ENCODE peak calls at places on chromosomes 7 and 10, in eight cellular contexts. F is DMS79, B is NCI-H1092, V is NCI-H774, O is cardiac muscle cell, K is thoracic aorta, C is Right ventricle myocardium inferior, J is germinal center. U is an unnamed sample.

GRCh38 chr10:86264481-86265231 is 101.9 kb downstream of the GRID1 start:
- DNase-seq in F (no peak), B (no peak), V (no peak), O (no peak), K (no peak), C (no peak), J (no peak), U (no peak)

GRCh38 chr10:124740374-124741280 is 3.6 kb downstream of the FAM53B start:
- DNase-seq in F (no peak), B (no peak), V (no peak), O (no peak), K (no peak), C (peak), J (peak), U (no peak)

GRCh38 chr10:44993226-44993921 is 7.3 kb upstream of the ZNF22 start:
- DNase-seq in F (no peak), B (no peak), V (peak), O (no peak), K (no peak), C (peak), J (no peak), U (peak)

GRCh38 chr7:75948179-75948578 is 33.2 kb downstream of the POR start:
- DNase-seq in F (no peak), B (no peak), V (no peak), O (no peak), K (no peak), C (no peak), J (no peak), U (no peak)

GRCh38 chr7:23350466-23350865 is 51.3 kb downstream of the MALSU1 start:
- DNase-seq in F (no peak), B (no peak), V (no peak), O (no peak), K (no peak), C (no peak), J (no peak), U (no peak)

GRCh38 chr10:101260764-101261341 is 31.6 kb upstream of the LBX1 start:
- DNase-seq in F (no peak), B (no peak), V (no peak), O (no peak), K (no peak), C (no peak), J (no peak), U (peak)

GRCh38 chr7:4650471-4651047 is 31.5 kb upstream of the FOXK1 start:
- DNase-seq in F (no peak), B (no peak), V (no peak), O (no peak), K (no peak), C (no peak), J (no peak), U (no peak)

GRCh38 chr10:3226960-3227724 is 54.6 kb upstream of the PITRM1 start:
- DNase-seq in F (no peak), B (no peak), V (no peak), O (no peak), K (no peak), C (no peak), J (no peak), U (no peak)

GRCh38 chr7:105015631-105015965 is 1.6 kb downstream of the KMT2E start:
- DNase-seq in F (peak), B (peak), V (no peak), O (peak), K (no peak), C (no peak), J (peak), U (no peak)

GRCh38 chr10:132096223-132096622 is 30.5 kb downstream of the JAKMIP3 start:
- DNase-seq in F (no peak), B (no peak), V (no peak), O (no peak), K (no peak), C (no peak), J (no peak), U (no peak)

GRCh38 chr7:44247868-44248651 is 47.3 kb downstream of the YKT6 start:
- DNase-seq in F (no peak), B (no peak), V (no peak), O (no peak), K (no peak), C (no peak), J (no peak), U (no peak)

GRCh38 chr7:30182186-30182585 is 47.4 kb downstream of the MTURN start:
- DNase-seq in F (no peak), B (no peak), V (no peak), O (no peak), K (peak), C (no peak), J (no peak), U (no peak)

GRCh38 chr10:69362471-69362954 is 54.2 kb downstream of the TACR2 start:
- DNase-seq in F (no peak), B (no peak), V (no peak), O (no peak), K (peak), C (peak), J (no peak), U (no peak)

GRCh38 chr7:96407427-96407826 is 85.5 kb upstream of the SLC25A13 start:
- DNase-seq in F (no peak), B (no peak), V (no peak), O (no peak), K (no peak), C (no peak), J (no peak), U (no peak)

GRCh38 chr10:11896549-11897200 is 73.5 kb downstream of the PROSER2 start:
- DNase-seq in F (no peak), B (no peak), V (no peak), O (no peak), K (no peak), C (no peak), J (no peak), U (no peak)

GRCh38 chr10:75203724-75204123 is 6.9 kb upstream of the VDAC2 start:
- DNase-seq in F (no peak), B (no peak), V (no peak), O (no peak), K (no peak), C (no peak), J (no peak), U (no peak)

GRCh38 chr7:151454932-151455530 is 15.1 kb upstream of the CRYGN start:
- DNase-seq in F (no peak), B (no peak), V (no peak), O (no peak), K (no peak), C (no peak), J (no peak), U (no peak)

GRCh38 chr7:150811-151221 is 41.6 kb upstream of the FAM20C start:
- DNase-seq in F (no peak), B (no peak), V (no peak), O (no peak), K (no peak), C (peak), J (no peak), U (no peak)

GRCh38 chr7:128701062-128701785 is 29.1 kb downstream of the GARIN1A start:
- DNase-seq in F (no peak), B (no peak), V (no peak), O (no peak), K (no peak), C (no peak), J (no peak), U (no peak)

GRCh38 chr7:38512704-38513103 is 118.5 kb downstream of the AMPH start:
- DNase-seq in F (no peak), B (no peak), V (no peak), O (peak), K (no peak), C (no peak), J (no peak), U (no peak)

GRCh38 chr7:103811315-103811714 is 178.1 kb downstream of the RELN start:
- DNase-seq in F (no peak), B (no peak), V (no peak), O (no peak), K (no peak), C (no peak), J (no peak), U (no peak)

GRCh38 chr10:470339-471003 is 219.0 kb downstream of the DIP2C start:
- DNase-seq in F (no peak), B (no peak), V (no peak), O (no peak), K (no peak), C (no peak), J (no peak), U (no peak)